ENCODE peak calls at places on chromosomes 4 and X, in nine cellular contexts. Z is suprapubic skin, D is thyroid gland, Q is heart left ventricle, B is right lobe of liver, S is NB4, R is sigmoid colon, O is stomach, K is HCT116. V is an unnamed sample.

GRCh38 chr4:135365065-135365464 is 1163.5 kb upstream of the PABPC4L start:
- DNase-seq in Z (no peak), D (no peak), Q (no peak), B (no peak), S (no peak), R (no peak), O (no peak), K (no peak), V (no peak)

GRCh38 chr4:54232151-54232688 is 3.1 kb downstream of the PDGFRA start:
- DNase-seq in Z (no peak), D (no peak), Q (no peak), B (no peak), S (no peak), R (no peak), O (no peak), K (no peak), V (peak)

GRCh38 chrX:118360429-118361125 is 14.7 kb downstream of the WDR44 start:
- DNase-seq in Z (no peak), D (no peak), Q (no peak), B (no peak), S (no peak), R (no peak), O (no peak), K (no peak), V (no peak)

GRCh38 chr4:147108409-147108808 is 162.7 kb upstream of the TTC29 start:
- DNase-seq in Z (no peak), D (peak), Q (no peak), B (no peak), S (no peak), R (no peak), O (no peak), K (no peak), V (no peak)

GRCh38 chr4:66097271-66097670 is 427.0 kb upstream of the EPHA5 start:
- DNase-seq in Z (no peak), D (no peak), Q (no peak), B (no peak), S (no peak), R (no peak), O (no peak), K (no peak), V (no peak)

GRCh38 chr4:178339769-178340168 is 897.5 kb upstream of the AGA start:
- DNase-seq in Z (no peak), D (no peak), Q (no peak), B (no peak), S (no peak), R (no peak), O (no peak), K (no peak), V (no peak)

GRCh38 chr4:170931326-170931725 is 841.6 kb upstream of the AADAT start:
- DNase-seq in Z (no peak), D (no peak), Q (no peak), B (no peak), S (no peak), R (no peak), O (no peak), K (no peak), V (no peak)

GRCh38 chrX:102517331-102517730 is 792 bp upstream of the TMSB15A start:
- DNase-seq in Z (no peak), D (no peak), Q (no peak), B (no peak), S (peak), R (no peak), O (no peak), K (no peak), V (no peak)

GRCh38 chr4:157076578-157076947 is 613 bp downstream of the GLRB start:
- DNase-seq in Z (no peak), D (peak), Q (no peak), B (no peak), S (no peak), R (peak), O (no peak), K (no peak), V (no peak)

GRCh38 chrX:16797358-16797757 is 11.1 kb downstream of the TXLNG start:
- DNase-seq in Z (no peak), D (peak), Q (no peak), B (no peak), S (no peak), R (peak), O (no peak), K (no peak), V (no peak)

GRCh38 chrX:11792461-11793421 is 34.7 kb downstream of the MSL3 start:
- DNase-seq in Z (no peak), D (peak), Q (no peak), B (no peak), S (no peak), R (no peak), O (peak), K (no peak), V (peak)

GRCh38 chr4:33357121-33357520 is 2637.0 kb downstream of the PCDH7 start:
- DNase-seq in Z (no peak), D (no peak), Q (no peak), B (no peak), S (no peak), R (no peak), O (no peak), K (no peak), V (no peak)

GRCh38 chr4:122423246-122423645 is 33.3 kb downstream of the IL2 start:
- DNase-seq in Z (no peak), D (no peak), Q (no peak), B (no peak), S (no peak), R (no peak), O (no peak), K (no peak), V (no peak)

GRCh38 chrX:110167952-110168451 is 149.9 kb downstream of the AMMECR1 start:
- DNase-seq in Z (no peak), D (peak), Q (no peak), B (no peak), S (peak), R (no peak), O (no peak), K (no peak), V (peak)

GRCh38 chr4:67765928-67766327 is 11.7 kb upstream of the GNRHR start:
- DNase-seq in Z (no peak), D (no peak), Q (no peak), B (no peak), S (no peak), R (no peak), O (no peak), K (no peak), V (no peak)

GRCh38 chr4:1579834-1580686 is 104.1 kb downstream of the FAM53A start:
- DNase-seq in Z (peak), D (peak), Q (peak), B (peak), S (peak), R (peak), O (peak), K (peak), V (peak)

GRCh38 chr4:54657556-54658313 is at the start of gene KIT:
- DNase-seq in Z (peak), D (peak), Q (no peak), B (peak), S (peak), R (peak), O (peak), K (no peak), V (peak)

GRCh38 chr4:96145671-96146070 is 305.8 kb downstream of the PDHA2 start:
- DNase-seq in Z (no peak), D (no peak), Q (no peak), B (no peak), S (no peak), R (no peak), O (no peak), K (no peak), V (no peak)

GRCh38 chrX:139112432-139112831 is 400.9 kb upstream of the FGF13 start:
- DNase-seq in Z (no peak), D (peak), Q (no peak), B (no peak), S (no peak), R (peak), O (no peak), K (no peak), V (no peak)

GRCh38 chr4:168021666-168022065 is 70.7 kb upstream of the ANXA10 start:
- DNase-seq in Z (no peak), D (no peak), Q (no peak), B (no peak), S (no peak), R (no peak), O (no peak), K (no peak), V (no peak)

GRCh38 chr4:105544517-105544916 is 7.9 kb upstream of the ARHGEF38 start:
- DNase-seq in Z (no peak), D (no peak), Q (no peak), B (no peak), S (no peak), R (no peak), O (no peak), K (no peak), V (no peak)

GRCh38 chr4:188002751-188003150 is 7.2 kb downstream of the ZFP42 start:
- DNase-seq in Z (no peak), D (no peak), Q (no peak), B (no peak), S (no peak), R (no peak), O (no peak), K (no peak), V (no peak)

GRCh38 chr4:69823481-69824186 is 36.3 kb downstream of the SULT1E1 start:
- DNase-seq in Z (no peak), D (peak), Q (no peak), B (peak), S (peak), R (no peak), O (peak), K (peak), V (no peak)

DNA sequence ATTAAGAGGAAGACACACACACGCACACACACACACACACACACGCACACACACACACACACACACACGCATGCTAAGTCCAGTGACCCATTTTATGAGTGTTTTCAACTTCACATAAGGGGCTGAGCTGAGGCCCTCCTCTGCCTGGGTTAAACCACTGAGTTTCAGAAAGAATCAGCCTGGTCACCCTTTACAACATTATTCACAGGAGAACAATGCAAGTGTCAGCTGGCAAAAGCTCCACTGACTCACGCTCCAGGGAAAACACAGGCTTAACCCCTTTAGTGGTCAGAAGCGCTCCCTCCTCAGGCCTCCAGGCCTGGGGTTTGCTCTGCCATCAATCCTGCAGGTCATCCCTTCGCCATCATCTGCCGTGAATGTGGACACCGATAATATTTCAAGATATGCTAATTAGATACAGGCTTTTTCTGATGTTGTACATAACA is 46.9 kb downstream of the ACOX3 start:
- DNase-seq in Z (no peak), D (peak), Q (peak), B (no peak), S (no peak), R (peak), O (no peak), K (no peak), V (no peak)
- TF ChIP-seq CTCF in Z (no peak), D (peak), Q (no peak), B (no peak), S (no peak), R (no peak), O (no peak), K (no peak), V (no peak)

GRCh38 chrX:48793935-48794334 is 7.5 kb downstream of the GATA1 start:
- DNase-seq in Z (no peak), D (no peak), Q (no peak), B (no peak), S (no peak), R (no peak), O (no peak), K (no peak), V (no peak)

GRCh38 chrX:48798318-48798717 is 3.5 kb upstream of the HDAC6 start:
- DNase-seq in Z (no peak), D (no peak), Q (no peak), B (no peak), S (peak), R (no peak), O (no peak), K (no peak), V (no peak)

GRCh38 chrX:48792219-48792618 is 5.8 kb downstream of the GATA1 start:
- DNase-seq in Z (no peak), D (no peak), Q (no peak), B (no peak), S (no peak), R (no peak), O (no peak), K (no peak), V (no peak)

GRCh38 chrX:48794340-48794920 is 7.4 kb upstream of the HDAC6 start:
- DNase-seq in Z (no peak), D (no peak), Q (no peak), B (no peak), S (no peak), R (no peak), O (no peak), K (no peak), V (no peak)

DNA sequence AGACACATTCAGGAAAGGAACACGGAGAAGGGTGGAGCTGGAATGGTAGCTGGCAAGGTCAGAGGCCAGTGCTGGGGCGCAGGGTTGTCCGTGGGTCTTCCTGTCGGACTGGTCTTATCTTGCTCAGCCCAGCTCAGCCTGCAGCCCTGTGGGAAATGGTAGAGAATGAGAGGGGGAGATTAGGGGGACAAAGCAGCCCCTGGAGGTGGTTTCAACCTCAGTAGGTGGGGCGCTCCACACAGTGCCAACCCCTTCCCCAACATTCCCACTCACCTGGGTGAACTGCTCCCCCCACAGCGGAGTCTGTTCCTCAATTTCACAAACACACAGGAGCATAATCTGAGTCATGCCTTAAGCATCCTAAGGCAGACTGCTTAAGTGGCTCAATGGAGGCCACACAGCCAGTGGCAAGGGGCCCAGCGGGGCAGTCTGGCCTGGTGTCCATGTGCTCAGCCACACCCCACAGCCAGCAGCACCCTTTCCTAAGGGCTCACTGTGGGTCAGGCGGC is 6.8 kb upstream of the HDAC6 start:
- DNase-seq in Z (no peak), D (no peak), Q (no peak), B (no peak), S (no peak), R (no peak), O (no peak), K (no peak), V (peak)
- TF ChIP-seq POLR2A in Z (no peak), D (no peak), Q (no peak), B (no peak), S (no peak), R (no peak), O (no peak), K (no peak), V (no peak)

DNA sequence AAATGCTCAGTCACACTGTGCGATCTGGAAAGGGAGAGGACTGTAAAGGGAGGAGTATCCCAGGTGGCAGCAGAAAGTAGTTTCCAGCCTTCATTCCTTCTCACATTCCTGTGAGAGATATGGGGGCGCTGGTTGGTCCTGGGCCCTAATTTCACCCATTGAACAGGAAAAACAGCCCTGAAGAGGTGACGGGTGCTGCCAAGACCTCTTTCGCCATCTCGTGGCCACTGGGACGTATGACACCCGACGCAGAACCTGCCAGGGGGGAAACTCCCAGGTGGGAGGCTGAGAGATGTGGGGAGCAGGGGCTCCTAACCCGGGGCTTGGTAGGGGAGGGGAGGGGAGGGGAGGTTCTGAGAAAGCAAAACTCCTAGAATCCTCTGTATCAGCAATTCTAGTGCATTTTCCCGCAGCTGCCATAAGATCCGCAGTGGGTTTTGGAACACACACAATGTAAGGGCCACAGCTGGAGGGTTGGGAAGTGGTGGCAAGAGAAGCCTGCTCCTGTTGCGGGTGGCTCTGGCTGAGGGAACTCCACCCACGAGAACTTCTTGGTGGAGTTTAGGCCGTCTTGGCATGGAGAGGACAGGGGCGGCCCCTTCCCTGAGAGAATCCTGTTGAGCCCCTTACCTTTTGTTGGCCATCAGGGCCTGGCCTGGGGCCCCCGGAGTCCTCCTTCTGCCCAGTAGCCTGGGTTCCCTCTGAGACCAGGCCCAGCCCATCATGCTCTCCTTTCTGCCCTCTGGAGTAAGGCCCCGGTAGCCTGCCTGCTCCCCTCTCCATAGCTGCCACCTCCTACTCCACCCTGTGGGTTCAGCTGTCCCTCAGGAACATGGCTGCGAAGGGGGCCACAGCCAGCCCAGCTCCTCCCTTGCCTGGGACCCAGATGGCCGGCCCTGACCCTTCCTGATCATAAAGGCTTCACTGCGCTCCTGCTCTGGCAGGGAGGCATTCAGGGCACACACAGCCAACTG is 134.1 kb downstream of the OR13H1 start:
- DNase-seq in Z (no peak), D (peak), Q (no peak), B (peak), S (peak), R (no peak), O (peak), K (peak), V (peak)
- TF ChIP-seq CTCF in Z (peak), D (peak), Q (peak), B (peak), S (peak), R (peak), O (peak), K (peak), V (peak)

GRCh38 chr4:172760512-172760911 is 408.1 kb upstream of the GALNT7 start:
- DNase-seq in Z (no peak), D (no peak), Q (no peak), B (no peak), S (no peak), R (no peak), O (no peak), K (no peak), V (no peak)
- TF ChIP-seq POLR2A in Z (no peak), D (no peak), Q (no peak), B (no peak), S (no peak), R (no peak), O (no peak), K (no peak), V (no peak)

DNA sequence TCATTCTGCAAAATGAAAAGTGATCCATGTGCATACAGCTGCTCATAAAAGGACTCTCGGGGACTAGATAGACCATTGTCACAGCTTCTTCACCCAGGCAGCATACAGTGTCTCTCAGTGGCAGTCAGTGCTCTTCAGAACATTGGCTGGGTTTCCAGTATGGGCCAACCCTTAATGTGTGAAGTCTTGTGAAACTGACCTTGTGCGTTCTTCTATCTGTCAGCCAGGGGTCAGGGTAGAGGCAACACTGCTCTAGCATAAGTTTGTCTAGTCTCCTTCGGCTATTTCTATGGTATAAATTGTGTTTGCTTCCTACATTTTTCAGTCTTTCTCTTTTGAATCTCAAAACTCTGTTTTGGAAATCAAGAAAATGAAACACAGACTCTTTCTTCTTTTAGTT is 37.0 kb upstream of the SMIM31 start:
- DNase-seq in Z (no peak), D (no peak), Q (no peak), B (no peak), S (peak), R (no peak), O (no peak), K (no peak), V (no peak)
- TF ChIP-seq CTCF in Z (peak), D (no peak), Q (peak), B (no peak), S (peak), R (no peak), O (no peak), K (peak), V (no peak)

DNA sequence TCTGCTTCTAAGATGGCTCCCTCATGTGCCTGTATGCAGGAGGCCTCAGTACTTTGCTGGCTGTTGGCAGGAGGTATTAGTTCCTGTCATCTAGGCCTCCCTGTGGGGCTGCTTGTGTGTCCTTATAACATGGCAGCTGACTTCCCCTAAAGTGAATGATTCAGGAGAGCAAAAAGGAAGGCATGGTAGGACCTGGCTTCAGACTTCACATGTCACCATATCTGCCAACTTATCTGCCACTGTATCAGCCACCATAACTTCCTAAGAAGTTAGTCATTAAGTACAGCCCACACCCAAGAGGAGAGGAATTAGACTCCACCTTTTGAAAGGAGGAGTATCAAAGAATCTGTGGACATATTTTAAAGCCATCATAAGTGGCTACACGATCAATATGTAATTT is 122.5 kb downstream of the UCHL1 start:
- DNase-seq in Z (no peak), D (no peak), Q (no peak), B (no peak), S (no peak), R (no peak), O (no peak), K (no peak), V (no peak)
- TF ChIP-seq POLR2A in Z (no peak), D (no peak), Q (no peak), B (no peak), S (no peak), R (no peak), O (no peak), K (no peak), V (no peak)

DNA sequence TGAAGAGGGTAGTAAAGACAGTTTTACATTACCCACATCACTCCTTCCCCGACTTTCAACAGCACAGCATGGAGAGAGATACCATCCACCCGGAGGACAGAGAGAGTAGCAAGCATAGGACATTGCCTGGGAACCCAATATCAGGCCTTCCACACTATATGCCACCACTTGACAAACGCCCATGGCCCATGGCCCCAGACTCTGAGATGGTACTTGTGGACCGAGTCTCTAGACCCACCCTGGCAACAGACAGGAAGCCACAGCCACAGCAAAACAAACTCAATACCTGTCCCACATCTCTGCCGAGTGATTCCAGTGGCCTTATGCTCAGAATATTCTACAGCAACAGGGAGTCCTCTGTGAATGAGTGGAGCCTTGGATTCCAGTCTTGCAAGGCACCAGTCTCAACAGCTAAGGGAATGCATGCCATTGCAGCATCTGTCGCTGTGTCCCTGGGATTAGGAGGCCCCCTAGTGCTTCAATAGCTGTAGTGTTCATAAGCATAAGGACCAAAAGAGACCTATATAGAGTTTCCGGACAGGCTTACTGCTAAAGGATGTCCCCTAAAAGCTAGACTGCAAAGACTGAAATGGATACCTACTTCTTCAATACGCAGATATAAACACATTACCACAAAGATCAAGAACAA is 14.7 kb upstream of the CT55 start:
- DNase-seq in Z (no peak), D (peak), Q (no peak), B (no peak), S (peak), R (no peak), O (no peak), K (peak), V (no peak)
- TF ChIP-seq CTCF in Z (peak), D (no peak), Q (peak), B (peak), S (peak), R (peak), O (no peak), K (peak), V (peak)

V was measured in upper lobe of left lung.